ENCODE peak calls at places on chromosomes 4 and X, in six cellular contexts. S is A549, T is heart left ventricle, Z is right lobe of liver, K is kidney, U is transverse colon. R is an unnamed sample.

GRCh38 chr4:165715989-165716388 is 157.0 kb upstream of the TLL1 start:
- DNase-seq in K (no peak), T (no peak), Z (no peak), U (no peak), S (no peak), R (no peak)

GRCh38 chrX:48814722-48815121 is 11.6 kb upstream of the ERAS start:
- DNase-seq in Z (no peak), U (no peak), T (no peak), S (no peak), K (no peak), R (no peak)

GRCh38 chr4:8365951-8366350 is 74.6 kb downstream of the ACOX3 start:
- DNase-seq in Z (peak; percentile 35), U (no peak), K (peak; percentile 61), S (no peak), T (no peak), R (peak; percentile 7)

GRCh38 chrX:98203800-98204199 is 1320.1 kb downstream of the RPA4 start:
- DNase-seq in S (no peak), Z (no peak), T (no peak), U (no peak), K (no peak), R (no peak)

GRCh38 chr4:1767770-1768366 is 25.2 kb upstream of the FGFR3 start:
- DNase-seq in Z (no peak), S (peak; percentile 68), U (peak; percentile 45), K (no peak), T (no peak), R (peak; percentile 56)

GRCh38 chrX:11770320-11770719 is 12.3 kb downstream of the MSL3 start:
- DNase-seq in T (no peak), Z (no peak), S (peak; percentile 69), K (no peak), U (peak; percentile 28), R (peak; percentile 23)

GRCh38 chrX:148914783-148915182 is 414.4 kb downstream of the AFF2 start:
- DNase-seq in T (no peak), U (no peak), K (no peak), S (no peak), Z (no peak), R (no peak)

GRCh38 chr4:1809754-1810502 is 16.8 kb downstream of the FGFR3 start:
- DNase-seq in T (peak; percentile 66), Z (peak; percentile 78), K (peak; percentile 83), U (peak; percentile 71), S (peak; percentile 72), R (peak; percentile 80)

GRCh38 chrX:9343971-9344370 is 120.9 kb upstream of the TBL1X start:
- DNase-seq in U (no peak), K (no peak), T (no peak), S (no peak), Z (no peak), R (no peak)

GRCh38 chr4:81971637-81972036 is 402.2 kb downstream of the HNRNPD start:
- DNase-seq in U (no peak), S (no peak), Z (no peak), K (no peak), T (no peak), R (no peak)

GRCh38 chr4:52915730-52916129 is 53.6 kb downstream of the RASL11B start:
- DNase-seq in S (no peak), Z (no peak), T (no peak), K (no peak), U (no peak), R (no peak)

GRCh38 chr4:124505211-124505610 is 207.3 kb downstream of the ANKRD50 start:
- DNase-seq in U (no peak), S (no peak), T (no peak), Z (no peak), K (no peak), R (no peak)

GRCh38 chr4:184574861-184575260 is 74.4 kb downstream of the CASP3 start:
- DNase-seq in Z (no peak), T (no peak), S (no peak), K (no peak), U (no peak), R (no peak)

GRCh38 chr4:87934157-87934704 is 41.3 kb upstream of the SPP1 start:
- DNase-seq in S (no peak), U (no peak), Z (no peak), T (no peak), K (no peak), R (no peak)

GRCh38 chr4:6925357-6925836 is 15.8 kb downstream of the TBC1D14 start:
- DNase-seq in U (no peak), K (no peak), Z (no peak), S (no peak), T (no peak), R (no peak)

GRCh38 chrX:138011461-138011860 is 445.5 kb downstream of the ZIC3 start:
- DNase-seq in S (no peak), K (no peak), U (no peak), T (no peak), Z (no peak), R (no peak)

GRCh38 chrX:54509401-54509800 is 13.4 kb upstream of the FGD1 start:
- DNase-seq in U (no peak), K (no peak), S (no peak), Z (no peak), T (no peak), R (no peak)

GRCh38 chr4:176849076-176849475 is 56.4 kb upstream of the VEGFC start:
- DNase-seq in U (no peak), S (no peak), T (no peak), Z (no peak), K (no peak), R (no peak)

GRCh38 chr4:76272091-76272490 is 20.6 kb downstream of the FAM47E start:
- DNase-seq in T (no peak), K (no peak), U (no peak), Z (no peak), S (no peak), R (no peak)

GRCh38 chr4:37008199-37008598 is 236.3 kb upstream of the NWD2 start:
- DNase-seq in U (peak; percentile 69), T (no peak), K (no peak), S (peak; percentile 74), Z (no peak), R (peak; percentile 59)

GRCh38 chr4:145736241-145736831 is 56.4 kb downstream of the C4orf51 start:
- DNase-seq in S (peak; percentile 22), K (peak; percentile 69), T (peak; percentile 56), U (peak; percentile 21), Z (peak; percentile 82), R (no peak)

GRCh38 chr4:152640058-152640921 is 39.5 kb downstream of the TMEM154 start:
- DNase-seq in U (no peak), S (peak; percentile 20), T (no peak), Z (no peak), K (no peak), R (no peak)

GRCh38 chr4:27702710-27703431 is 842.2 kb downstream of the STIM2 start:
- DNase-seq in T (no peak), Z (no peak), S (peak; percentile 10), U (no peak), K (no peak), R (no peak)

GRCh38 chr4:163701915-163702314 is 207.4 kb downstream of the TMA16 start:
- DNase-seq in Z (no peak), U (no peak), K (no peak), S (no peak), T (no peak), R (no peak)

GRCh38 chrX:24277405-24277804 is 36.5 kb downstream of the SUPT20HL2 start:
- DNase-seq in T (no peak), S (no peak), U (no peak), K (no peak), Z (no peak), R (no peak)

GRCh38 chr4:122845760-122846159 is 19.1 kb downstream of the FGF2 start:
- DNase-seq in K (no peak), T (no peak), Z (no peak), S (no peak), U (no peak), R (no peak)

GRCh38 chr4:58301384-58301783 is 1191.2 kb upstream of the IGFBP7 start:
- DNase-seq in Z (no peak), T (no peak), U (no peak), K (no peak), S (peak; percentile 36), R (no peak)

GRCh38 chr4:155392486-155393184 is 15.9 kb upstream of the MAP9 start:
- DNase-seq in Z (no peak), S (peak; percentile 78), K (no peak), U (no peak), T (no peak), R (no peak)

GRCh38 chr4:164783966-164784365 is 30.0 kb downstream of the SMIM31 start:
- DNase-seq in T (no peak), U (no peak), K (no peak), Z (no peak), S (no peak), R (no peak)

GRCh38 chrX:10045327-10046000 is 78.3 kb downstream of the CLDN34 start:
- DNase-seq in S (no peak), U (no peak), K (no peak), T (peak; percentile 69), Z (no peak), R (no peak)

GRCh38 chrX:46386511-46386910 is 158.7 kb downstream of the ZNF674 start:
- DNase-seq in T (no peak), S (no peak), U (no peak), K (no peak), Z (no peak), R (no peak)

GRCh38 chrX:46380148-46380752 is 165.0 kb downstream of the ZNF674 start:
- DNase-seq in T (no peak), S (no peak), Z (no peak), U (no peak), K (no peak), R (no peak)

GRCh38 chrX:46382595-46382994 is 162.6 kb downstream of the ZNF674 start:
- DNase-seq in S (no peak), T (no peak), Z (no peak), K (no peak), U (no peak), R (no peak)

GRCh38 chrX:46383006-46383405 is 162.2 kb downstream of the ZNF674 start:
- DNase-seq in Z (no peak), T (no peak), K (no peak), U (no peak), S (no peak), R (no peak)

GRCh38 chrX:46381630-46382029 is 163.6 kb downstream of the ZNF674 start:
- DNase-seq in S (peak; percentile 48), U (peak; percentile 12), K (no peak), Z (no peak), T (no peak), R (peak; percentile 32)
- TF ChIP-seq CTCF in S (peak; percentile 17), U (peak; percentile 17), K (no peak), Z (peak; percentile 54), T (peak; percentile 24), R (no peak)

GRCh38 chrX:102637561-102637960 is 13.7 kb upstream of the GPRASP1 start:
- DNase-seq in S (no peak), K (no peak), T (no peak), Z (no peak), U (no peak), R (no peak)
- H3K9me3 ChIP-seq in S (peaks cover 3% of the 10 kb centered on the region), K (no peaks in the 10 kb centered on the region), T (no peaks in the 10 kb centered on the region), Z (no peaks in the 10 kb centered on the region), U (no peaks in the 10 kb centered on the region), R (no peaks in the 10 kb centered on the region)

GRCh38 chrX:45756562-45756961 is 555.9 kb upstream of the DIPK2B start:
- DNase-seq in U (no peak), T (no peak), S (no peak), Z (no peak), K (no peak), R (no peak)
- H3K4me3 ChIP-seq in U (no peak overlapping the region), T (no peak overlapping the region), S (no peak overlapping the region), Z (no peak overlapping the region), K (no peak overlapping the region), R (no peak overlapping the region)

GRCh38 chr4:3747582-3747906 is 18.6 kb upstream of the ADRA2C start:
- DNase-seq in U (no peak), K (no peak), S (no peak), T (no peak), Z (no peak), R (no peak)
- TF ChIP-seq CTCF in U (peak; percentile 12), K (no peak), S (no peak), T (peak; percentile 41), Z (peak; percentile 35), R (no peak)

GRCh38 chr4:139555705-139556070 is 331 bp downstream of the SETD7 start:
- DNase-seq in U (peak; percentile 49), S (no peak), T (peak; percentile 67), K (peak; percentile 86), Z (peak; percentile 84), R (peak; percentile 75)
- H3K9me3 ChIP-seq in U (no peaks in the 10 kb centered on the region), S (no peaks in the 10 kb centered on the region), T (no peaks in the 10 kb centered on the region), K (no peaks in the 10 kb centered on the region), Z (no peaks in the 10 kb centered on the region), R (no peaks in the 10 kb centered on the region)

R was measured in mucosa of descending colon.